ENCODE peak calls at places on chromosomes 3 and 15, in seven cellular contexts. R is endothelial cell of umbilical vein, G is fibroblast of lung, N is neuronal stem cell, E is mesendoderm, F is mammary epithelial cell, X is H9. H is an unnamed sample.

GRCh38 chr3:51982352-51982837 is 940 bp upstream of the ACY1 start:
- DNase-seq in R (no peak), G (no peak), N (no peak), E (peak; percentile 88), F (no peak), X (peak; percentile 86), H (peak; percentile 88)

GRCh38 chr15:53569756-53570480 is 189.5 kb downstream of the WDR72 start:
- DNase-seq in R (peak; percentile 8), G (no peak), N (no peak), E (no peak), F (peak; percentile 87), X (no peak), H (no peak)

GRCh38 chr3:31159331-31160039 is 265.0 kb upstream of the GADL1 start:
- DNase-seq in R (no peak), G (peak; percentile 20), N (no peak), E (no peak), F (no peak), X (no peak), H (no peak)

GRCh38 chr3:132469326-132469725 is 52.0 kb downstream of the DNAJC13 start:
- DNase-seq in R (no peak), G (no peak), N (peak; percentile 1), E (no peak), F (no peak), X (no peak), H (no peak)

GRCh38 chr3:11156026-11156410 is 1.7 kb downstream of the HRH1 start:
- DNase-seq in R (no peak), G (no peak), N (no peak), E (no peak), F (no peak), X (no peak), H (no peak)

GRCh38 chr3:122555275-122556071 is 8.6 kb downstream of the PARP9 start:
- DNase-seq in R (no peak), G (no peak), N (no peak), E (peak; percentile 66), F (peak; percentile 33), X (no peak), H (peak; percentile 38)

GRCh38 chr15:34436956-34437442 is 609 bp downstream of the GOLGA8A start:
- DNase-seq in R (peak; percentile 65), G (peak; percentile 34), N (peak; percentile 35), E (peak; percentile 51), F (peak; percentile 26), X (peak; percentile 39), H (peak; percentile 83)

GRCh38 chr3:197093871-197094270 is 64.3 kb upstream of the MELTF start:
- DNase-seq in R (no peak), G (no peak), N (no peak), E (no peak), F (no peak), X (no peak), H (no peak)

GRCh38 chr3:27349832-27350231 is 19.4 kb downstream of the NEK10 start:
- DNase-seq in R (no peak), G (no peak), N (no peak), E (no peak), F (peak; percentile 75), X (no peak), H (no peak)

GRCh38 chr3:53806182-53807116 is 39.8 kb downstream of the CHDH start:
- DNase-seq in R (no peak), G (peak; percentile 28), N (no peak), E (no peak), F (no peak), X (no peak), H (peak; percentile 39)
- H3K4me1 ChIP-seq in R (no peaks in the 10 kb centered on the region), G (peaks cover 16% of the 10 kb centered on the region), N (peaks cover 16% of the 10 kb centered on the region), E (no peaks in the 10 kb centered on the region), F (no peaks in the 10 kb centered on the region), X (no peaks in the 10 kb centered on the region), H (no peaks in the 10 kb centered on the region)

DNA sequence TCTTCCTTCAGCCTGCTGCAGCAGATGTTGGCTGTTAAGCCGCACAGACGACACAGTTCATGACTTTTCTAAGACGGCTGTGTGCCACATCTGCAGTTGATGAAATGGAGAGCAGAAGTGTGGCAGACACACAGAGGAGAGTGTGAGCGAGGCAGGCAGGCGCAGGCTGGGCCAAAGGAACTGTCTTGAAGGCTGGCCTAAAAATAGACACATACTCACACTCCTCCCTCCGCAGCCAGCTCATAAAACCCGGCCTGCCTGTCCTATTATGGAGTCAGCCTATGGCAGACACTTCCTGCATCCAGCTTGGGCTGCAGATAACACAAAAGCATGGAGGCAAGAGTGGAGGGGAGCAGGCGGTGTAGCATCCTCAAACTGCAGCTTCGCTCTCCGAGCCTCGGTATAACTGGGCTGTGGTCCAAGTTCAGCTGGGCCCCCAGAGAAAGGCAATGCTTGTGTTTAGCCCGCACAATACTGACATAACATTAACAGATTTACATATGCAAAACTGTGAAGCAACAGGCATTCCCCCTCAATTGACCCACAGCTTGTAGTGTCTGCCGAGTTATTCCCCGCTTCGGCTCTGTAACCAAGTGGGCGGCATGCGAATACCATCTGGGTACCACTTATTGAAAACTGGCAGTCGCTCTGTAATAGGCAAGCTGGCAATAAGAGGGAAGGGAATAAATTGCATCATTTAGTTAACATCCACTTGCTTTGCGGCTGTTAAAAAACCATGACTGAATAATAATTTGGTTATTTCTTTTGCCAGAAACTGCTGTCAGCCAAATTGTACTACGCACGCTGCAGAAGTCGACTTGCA is 40.8 kb downstream of the FOXP1 start:
- DNase-seq in R (peak; percentile 89), G (peak; percentile 96), N (no peak), E (no peak), F (peak; percentile 65), X (no peak), H (no peak)
- H3K9ac ChIP-seq in R (no peak overlapping the region), G (no peak overlapping the region), N (no peak overlapping the region), E (no peak overlapping the region), F (no peak overlapping the region), X (no peak overlapping the region), H (no peak overlapping the region)

GRCh38 chr3:188262913-188263683 is 109.1 kb downstream of the LPP start:
- DNase-seq in R (peak; percentile 97), G (peak; percentile 78), N (no peak), E (no peak), F (no peak), X (no peak), H (no peak)

GRCh38 chr3:188259611-188260010 is 105.7 kb downstream of the LPP start:
- DNase-seq in R (no peak), G (no peak), N (no peak), E (no peak), F (no peak), X (no peak), H (no peak)

GRCh38 chr3:188259191-188259590 is 105.2 kb downstream of the LPP start:
- DNase-seq in R (no peak), G (no peak), N (no peak), E (no peak), F (no peak), X (no peak), H (no peak)

GRCh38 chr3:188262488-188262887 is 108.5 kb downstream of the LPP start:
- DNase-seq in R (no peak), G (no peak), N (no peak), E (no peak), F (no peak), X (no peak), H (no peak)

DNA sequence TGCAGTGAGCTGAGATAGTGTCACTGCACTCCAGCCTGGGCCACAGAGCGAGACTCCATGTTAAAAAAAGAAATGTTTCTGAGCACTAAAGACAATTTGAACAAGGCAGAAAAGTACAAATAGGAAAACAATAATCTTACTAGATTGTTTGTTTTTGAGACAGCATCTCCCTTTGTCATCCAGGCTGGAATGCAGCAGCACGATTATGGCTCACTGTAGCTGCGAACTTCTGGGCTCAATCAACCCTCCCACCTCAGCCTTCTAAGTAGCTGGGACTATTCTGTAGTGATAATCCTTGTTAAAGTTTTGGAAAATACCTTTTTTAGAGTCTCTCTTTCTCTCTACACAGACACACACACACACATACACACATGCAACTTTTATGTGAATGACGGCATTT is 107.1 kb downstream of the LPP start:
- DNase-seq in R (peak; percentile 16), G (no peak), N (no peak), E (no peak), F (no peak), X (no peak), H (no peak)
- H3K4me1 ChIP-seq in R (peaks cover 79% of the 10 kb centered on the region), G (peaks cover 23% of the 10 kb centered on the region), N (peaks cover 8% of the 10 kb centered on the region), E (peaks cover 2% of the 10 kb centered on the region), F (peaks cover 9% of the 10 kb centered on the region), X (peaks cover 5% of the 10 kb centered on the region), H (peaks cover 10% of the 10 kb centered on the region)

GRCh38 chr3:150277444-150277843 is 130.7 kb upstream of the TSC22D2 start:
- DNase-seq in R (no peak), G (no peak), N (no peak), E (no peak), F (no peak), X (no peak), H (no peak)
- H3K9ac ChIP-seq in R (no peak overlapping the region), G (no peak overlapping the region), N (no peak overlapping the region), E (no peak overlapping the region), F (no peak overlapping the region), X (no peak overlapping the region), H (no peak overlapping the region)

GRCh38 chr3:78048698-78049097 is 1008.8 kb downstream of the ROBO2 start:
- DNase-seq in R (no peak), G (no peak), N (no peak), E (no peak), F (peak; percentile 24), X (no peak), H (no peak)
- H3K4me1 ChIP-seq in R (no peaks in the 10 kb centered on the region), G (no peaks in the 10 kb centered on the region), N (no peaks in the 10 kb centered on the region), E (no peaks in the 10 kb centered on the region), F (no peaks in the 10 kb centered on the region), X (no peaks in the 10 kb centered on the region), H (no peaks in the 10 kb centered on the region)